ENCODE peak calls at places on chromosomes 1 and 21, in five cellular contexts. One of them, this sample, is unnamed.

GRCh38 chr1:198935371-198935921 is 296.6 kb downstream of the PTPRC start:
- DNase-seq in heart left ventricle: peak; percentile 76
- DNase-seq in Peyer's patch: no peak
- DNase-seq in pancreas: peak; percentile 84
- DNase-seq in tibial nerve: peak; percentile 72
- DNase-seq in this sample: peak; percentile 83

GRCh38 chr1:60850084-60850483 is 232.3 kb upstream of the NFIA start:
- DNase-seq in heart left ventricle: no peak
- DNase-seq in Peyer's patch: no peak
- DNase-seq in pancreas: no peak
- DNase-seq in tibial nerve: no peak
- DNase-seq in this sample: no peak

GRCh38 chr1:14677291-14677690 is 78.8 kb downstream of the KAZN start:
- DNase-seq in heart left ventricle: no peak
- DNase-seq in Peyer's patch: no peak
- DNase-seq in pancreas: no peak
- DNase-seq in tibial nerve: no peak
- DNase-seq in this sample: no peak

GRCh38 chr1:244118087-244118761 is 67.1 kb downstream of the ZBTB18 start:
- DNase-seq in heart left ventricle: no peak
- DNase-seq in Peyer's patch: no peak
- DNase-seq in pancreas: no peak
- DNase-seq in tibial nerve: no peak
- DNase-seq in this sample: no peak

GRCh38 chr1:50427086-50427817 is 4.0 kb upstream of the DMRTA2 start:
- DNase-seq in heart left ventricle: no peak
- DNase-seq in Peyer's patch: no peak
- DNase-seq in pancreas: no peak
- DNase-seq in tibial nerve: no peak
- DNase-seq in this sample: no peak

GRCh38 chr1:20725189-20726106 is 7.1 kb downstream of the SH2D5 start:
- DNase-seq in heart left ventricle: no peak
- DNase-seq in Peyer's patch: no peak
- DNase-seq in pancreas: no peak
- DNase-seq in tibial nerve: no peak
- DNase-seq in this sample: no peak

GRCh38 chr1:116334015-116334547 is 39.0 kb upstream of the ATP1A1 start:
- DNase-seq in heart left ventricle: no peak
- DNase-seq in Peyer's patch: peak; percentile 65
- DNase-seq in pancreas: peak; percentile 22
- DNase-seq in tibial nerve: no peak
- DNase-seq in this sample: no peak

GRCh38 chr1:226424228-226425003 is 16.5 kb upstream of the PARP1 start:
- DNase-seq in heart left ventricle: no peak
- DNase-seq in Peyer's patch: no peak
- DNase-seq in pancreas: no peak
- DNase-seq in tibial nerve: no peak
- DNase-seq in this sample: no peak

GRCh38 chr1:201503397-201504176 is 3.3 kb downstream of the CSRP1 start:
- DNase-seq in heart left ventricle: peak; percentile 54
- DNase-seq in Peyer's patch: no peak
- DNase-seq in pancreas: peak; percentile 45
- DNase-seq in tibial nerve: no peak
- DNase-seq in this sample: no peak

GRCh38 chr1:202159534-202160371 is 649 bp downstream of the PTPN7 start:
- DNase-seq in heart left ventricle: no peak
- DNase-seq in Peyer's patch: no peak
- DNase-seq in pancreas: no peak
- DNase-seq in tibial nerve: no peak
- DNase-seq in this sample: no peak

GRCh38 chr21:38178653-38179503 is 77.9 kb upstream of the KCNJ15 start:
- DNase-seq in heart left ventricle: no peak
- DNase-seq in Peyer's patch: no peak
- DNase-seq in pancreas: no peak
- DNase-seq in tibial nerve: no peak
- DNase-seq in this sample: no peak

GRCh38 chr1:172180886-172181285 is 239.6 kb upstream of the C1orf105 start:
- DNase-seq in heart left ventricle: peak; percentile 61
- DNase-seq in Peyer's patch: peak; percentile 50
- DNase-seq in pancreas: no peak
- DNase-seq in tibial nerve: peak; percentile 31
- DNase-seq in this sample: no peak

GRCh38 chr21:41973861-41974751 is 20.3 kb upstream of the C2CD2 start:
- DNase-seq in heart left ventricle: peak; percentile 70
- DNase-seq in Peyer's patch: no peak
- DNase-seq in pancreas: no peak
- DNase-seq in tibial nerve: peak; percentile 4
- DNase-seq in this sample: no peak

GRCh38 chr1:51298322-51298705 is 32.0 kb downstream of the TTC39A start:
- DNase-seq in heart left ventricle: no peak
- DNase-seq in Peyer's patch: no peak
- DNase-seq in pancreas: no peak
- DNase-seq in tibial nerve: no peak
- DNase-seq in this sample: no peak

GRCh38 chr1:54471588-54471987 is 65.4 kb upstream of the SSBP3 start:
- DNase-seq in heart left ventricle: no peak
- DNase-seq in Peyer's patch: no peak
- DNase-seq in pancreas: no peak
- DNase-seq in tibial nerve: no peak
- DNase-seq in this sample: no peak

GRCh38 chr1:196152086-196152485 is 456.2 kb downstream of the KCNT2 start:
- DNase-seq in heart left ventricle: no peak
- DNase-seq in Peyer's patch: no peak
- DNase-seq in pancreas: no peak
- DNase-seq in tibial nerve: no peak
- DNase-seq in this sample: no peak

GRCh38 chr1:209319549-209319948 is 264.0 kb upstream of the CAMK1G start:
- DNase-seq in heart left ventricle: no peak
- DNase-seq in Peyer's patch: no peak
- DNase-seq in pancreas: no peak
- DNase-seq in tibial nerve: no peak
- DNase-seq in this sample: no peak

GRCh38 chr1:156556354-156556753 is 16.0 kb downstream of the IQGAP3 start:
- DNase-seq in heart left ventricle: no peak
- DNase-seq in Peyer's patch: no peak
- DNase-seq in pancreas: no peak
- DNase-seq in tibial nerve: no peak
- DNase-seq in this sample: no peak

GRCh38 chr1:151853411-151853930 is at the start of gene THEM5:
- DNase-seq in heart left ventricle: no peak
- DNase-seq in Peyer's patch: no peak
- DNase-seq in pancreas: no peak
- DNase-seq in tibial nerve: no peak
- DNase-seq in this sample: no peak

GRCh38 chr1:40662864-40663263 is 2.6 kb downstream of the RIMS3 start:
- DNase-seq in heart left ventricle: no peak
- DNase-seq in Peyer's patch: no peak
- DNase-seq in pancreas: no peak
- DNase-seq in tibial nerve: no peak
- DNase-seq in this sample: no peak

GRCh38 chr1:175470078-175470477 is 273.3 kb downstream of the TNR start:
- DNase-seq in heart left ventricle: no peak
- DNase-seq in Peyer's patch: no peak
- DNase-seq in pancreas: no peak
- DNase-seq in tibial nerve: no peak
- DNase-seq in this sample: no peak

GRCh38 chr1:177209357-177209756 is 38.6 kb downstream of the BRINP2 start:
- DNase-seq in heart left ventricle: peak; percentile 52
- DNase-seq in Peyer's patch: peak; percentile 51
- DNase-seq in pancreas: no peak
- DNase-seq in tibial nerve: peak; percentile 55
- DNase-seq in this sample: no peak

GRCh38 chr1:56958526-56958925 is 7.3 kb downstream of the C8B start:
- DNase-seq in heart left ventricle: no peak
- DNase-seq in Peyer's patch: peak; percentile 54
- DNase-seq in pancreas: no peak
- DNase-seq in tibial nerve: no peak
- DNase-seq in this sample: no peak

GRCh38 chr1:159177273-159177907 is 6.0 kb downstream of the CADM3 start:
- DNase-seq in heart left ventricle: peak; percentile 42
- DNase-seq in Peyer's patch: no peak
- DNase-seq in pancreas: peak; percentile 67
- DNase-seq in tibial nerve: peak; percentile 53
- DNase-seq in this sample: peak; percentile 48

GRCh38 chr21:32599146-32599925 is 12.8 kb downstream of the CFAP298 start:
- DNase-seq in heart left ventricle: no peak
- DNase-seq in Peyer's patch: no peak
- DNase-seq in pancreas: no peak
- DNase-seq in tibial nerve: no peak
- DNase-seq in this sample: no peak

GRCh38 chr21:43269461-43269860 is 100.7 kb downstream of the CRYAA start:
- DNase-seq in heart left ventricle: no peak
- DNase-seq in Peyer's patch: no peak
- DNase-seq in pancreas: no peak
- DNase-seq in tibial nerve: no peak
- DNase-seq in this sample: no peak

GRCh38 chr1:179953974-179954493 is 576 bp upstream of the CEP350 start:
- DNase-seq in heart left ventricle: peak; percentile 8
- DNase-seq in Peyer's patch: no peak
- DNase-seq in pancreas: peak; percentile 26
- DNase-seq in tibial nerve: peak; percentile 70
- DNase-seq in this sample: no peak

GRCh38 chr1:230867903-230868735 is at the start of gene C1orf198:
- DNase-seq in heart left ventricle: peak; percentile 85
- DNase-seq in Peyer's patch: peak; percentile 91
- DNase-seq in pancreas: peak; percentile 76
- DNase-seq in tibial nerve: peak; percentile 60
- DNase-seq in this sample: no peak

GRCh38 chr1:85148524-85149250 is 52.1 kb downstream of the SYDE2 start:
- DNase-seq in heart left ventricle: no peak
- DNase-seq in Peyer's patch: no peak
- DNase-seq in pancreas: no peak
- DNase-seq in tibial nerve: no peak
- DNase-seq in this sample: no peak

GRCh38 chr1:43902058-43902831 is 31.4 kb upstream of the ARTN start:
- DNase-seq in heart left ventricle: no peak
- DNase-seq in Peyer's patch: no peak
- DNase-seq in pancreas: no peak
- DNase-seq in tibial nerve: no peak
- DNase-seq in this sample: no peak
- H3K4me3 ChIP-seq in heart left ventricle: no peak overlapping the region
- H3K4me3 ChIP-seq in Peyer's patch: no peak overlapping the region
- H3K4me3 ChIP-seq in pancreas: no peak overlapping the region
- H3K4me3 ChIP-seq in tibial nerve: no peak overlapping the region
- H3K4me3 ChIP-seq in this sample: no peak overlapping the region

GRCh38 chr1:30714025-30714424 is 9.4 kb downstream of the MATN1 start:
- DNase-seq in heart left ventricle: no peak
- DNase-seq in Peyer's patch: no peak
- DNase-seq in pancreas: no peak
- DNase-seq in tibial nerve: no peak
- DNase-seq in this sample: no peak
- H3K27ac ChIP-seq in heart left ventricle: no peak overlapping the region
- H3K27ac ChIP-seq in Peyer's patch: no peak overlapping the region
- H3K27ac ChIP-seq in pancreas: no peak overlapping the region
- H3K27ac ChIP-seq in tibial nerve: no peak overlapping the region
- H3K27ac ChIP-seq in this sample: no peak overlapping the region

DNA sequence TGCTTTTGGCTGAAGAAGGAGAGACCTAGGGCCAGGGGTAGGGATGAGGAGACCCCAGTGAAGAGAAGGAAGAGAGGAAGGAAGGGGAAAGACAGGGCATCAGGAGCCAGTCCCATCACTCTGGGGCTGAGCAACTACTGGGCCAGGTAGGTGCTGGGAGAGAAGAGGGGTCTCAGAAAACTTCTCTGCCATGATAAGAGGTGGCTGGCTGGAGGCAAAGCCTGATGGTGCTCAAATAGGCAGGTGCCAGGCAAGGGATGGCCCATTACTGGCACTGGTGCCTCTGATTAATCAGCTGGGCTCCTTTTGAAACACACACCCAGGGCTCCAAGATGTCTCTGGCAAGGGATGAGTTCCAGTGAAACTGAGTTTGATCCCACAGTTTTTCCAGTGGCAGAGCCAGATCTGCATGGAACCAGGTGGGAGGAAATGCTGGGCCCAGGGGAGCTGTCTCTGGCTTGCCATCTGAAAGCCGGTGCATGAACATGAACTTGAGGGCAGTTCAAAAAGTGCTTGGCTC is 2.8 kb downstream of the CSF1 start:
- DNase-seq in heart left ventricle: no peak
- DNase-seq in Peyer's patch: no peak
- DNase-seq in pancreas: no peak
- DNase-seq in tibial nerve: no peak
- DNase-seq in this sample: no peak
- H3K4me3 ChIP-seq in heart left ventricle: peak overlapping the region; percentile 76
- H3K4me3 ChIP-seq in Peyer's patch: peak overlapping the region; percentile 8
- H3K4me3 ChIP-seq in pancreas: no peak overlapping the region
- H3K4me3 ChIP-seq in tibial nerve: no peak overlapping the region
- H3K4me3 ChIP-seq in this sample: no peak overlapping the region

DNA sequence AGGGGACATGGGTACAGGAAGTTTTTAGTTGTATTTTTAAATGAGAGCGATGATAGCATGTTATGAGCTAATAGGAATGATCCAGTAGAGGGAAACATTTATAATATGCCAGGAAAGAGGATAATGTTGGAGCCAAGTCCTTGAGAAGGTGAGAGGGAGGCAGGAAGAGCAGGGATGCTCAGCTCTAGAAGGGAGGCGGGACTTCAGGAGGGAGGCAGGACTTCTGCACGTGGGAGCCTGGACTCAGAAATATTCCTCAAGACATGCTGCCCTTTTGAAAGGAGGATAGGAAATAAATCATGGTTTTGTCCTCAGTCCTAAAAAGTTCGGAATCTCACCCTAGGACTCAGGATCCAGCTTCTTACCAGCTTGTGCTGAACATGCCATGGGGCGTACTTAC is 5.9 kb downstream of the ADARB1 start:
- DNase-seq in heart left ventricle: no peak
- DNase-seq in Peyer's patch: no peak
- DNase-seq in pancreas: no peak
- DNase-seq in tibial nerve: no peak
- DNase-seq in this sample: no peak
- H3K27ac ChIP-seq in heart left ventricle: peak overlapping the region; percentile 43
- H3K27ac ChIP-seq in Peyer's patch: no peak overlapping the region
- H3K27ac ChIP-seq in pancreas: no peak overlapping the region
- H3K27ac ChIP-seq in tibial nerve: no peak overlapping the region
- H3K27ac ChIP-seq in this sample: no peak overlapping the region

GRCh38 chr1:205809469-205809868 is 3.5 kb downstream of the SLC41A1 start:
- DNase-seq in heart left ventricle: no peak
- DNase-seq in Peyer's patch: no peak
- DNase-seq in pancreas: no peak
- DNase-seq in tibial nerve: no peak
- DNase-seq in this sample: no peak

GRCh38 chr1:205811660-205812059 is 1.3 kb downstream of the SLC41A1 start:
- DNase-seq in heart left ventricle: peak; percentile 75
- DNase-seq in Peyer's patch: no peak
- DNase-seq in pancreas: peak; percentile 81
- DNase-seq in tibial nerve: no peak
- DNase-seq in this sample: no peak

GRCh38 chr1:205809942-205810345 is 3.1 kb downstream of the SLC41A1 start:
- DNase-seq in heart left ventricle: no peak
- DNase-seq in Peyer's patch: no peak
- DNase-seq in pancreas: no peak
- DNase-seq in tibial nerve: no peak
- DNase-seq in this sample: no peak

GRCh38 chr1:205812271-205812877 is 624 bp downstream of the SLC41A1 start:
- DNase-seq in heart left ventricle: peak; percentile 53
- DNase-seq in Peyer's patch: no peak
- DNase-seq in pancreas: no peak
- DNase-seq in tibial nerve: peak; percentile 20
- DNase-seq in this sample: no peak

GRCh38 chr1:205810448-205811157 is 2.4 kb downstream of the SLC41A1 start:
- DNase-seq in heart left ventricle: no peak
- DNase-seq in Peyer's patch: no peak
- DNase-seq in pancreas: no peak
- DNase-seq in tibial nerve: no peak
- DNase-seq in this sample: no peak
- H3K4me3 ChIP-seq in heart left ventricle: peak overlapping the region; percentile 63
- H3K4me3 ChIP-seq in Peyer's patch: no peak overlapping the region
- H3K4me3 ChIP-seq in pancreas: peak overlapping the region; percentile 2
- H3K4me3 ChIP-seq in tibial nerve: no peak overlapping the region
- H3K4me3 ChIP-seq in this sample: no peak overlapping the region

GRCh38 chr1:150385537-150386445 is 21.8 kb downstream of the RPRD2 start:
- DNase-seq in heart left ventricle: no peak
- DNase-seq in Peyer's patch: no peak
- DNase-seq in pancreas: no peak
- DNase-seq in tibial nerve: no peak
- DNase-seq in this sample: no peak
- H3K27ac ChIP-seq in heart left ventricle: no peak overlapping the region
- H3K27ac ChIP-seq in Peyer's patch: no peak overlapping the region
- H3K27ac ChIP-seq in pancreas: no peak overlapping the region
- H3K27ac ChIP-seq in tibial nerve: no peak overlapping the region
- H3K27ac ChIP-seq in this sample: no peak overlapping the region

This sample was measured in SK-N-MC.